ENCODE peak calls at places on chromosomes 4 and X, in five cellular contexts. E, M, B, S and Y are unnamed samples.

GRCh38 chr4:42654606-42655005 is 2.3 kb downstream of the ATP8A1 start:
- DNase-seq in E (no peak), M (no peak), B (no peak), S (peak; percentile 6), Y (no peak)

GRCh38 chrX:1451676-1452496 is 823 bp downstream of the ASMTL start:
- DNase-seq in E (no peak), M (no peak), B (no peak), S (no peak), Y (no peak)

GRCh38 chrX:10197597-10198210 is 40.9 kb downstream of the CLCN4 start:
- DNase-seq in E (no peak), M (no peak), B (no peak), S (no peak), Y (no peak)

GRCh38 chr4:6020633-6021032 is 2.4 kb upstream of the C4orf50 start:
- DNase-seq in E (no peak), M (no peak), B (no peak), S (no peak), Y (no peak)

GRCh38 chr4:39977489-39978377 is at the start of gene PDS5A:
- DNase-seq in E (peak; percentile 56), M (peak; percentile 91), B (peak; percentile 96), S (peak; percentile 81), Y (peak; percentile 98)

GRCh38 chr4:2930135-2930805 is 32.9 kb downstream of the NOP14 start:
- DNase-seq in E (no peak), M (no peak), B (no peak), S (peak; percentile 53), Y (no peak)

GRCh38 chr4:107780665-107781064 is 44.1 kb upstream of the SGMS2 start:
- DNase-seq in E (no peak), M (no peak), B (no peak), S (no peak), Y (no peak)

GRCh38 chr4:180798016-180798574 is 1445.1 kb upstream of the TENM3 start:
- DNase-seq in E (no peak), M (no peak), B (no peak), S (no peak), Y (no peak)

GRCh38 chr4:154741877-154742851 is 1.6 kb upstream of the LRAT start:
- DNase-seq in E (no peak), M (peak; percentile 14), B (no peak), S (no peak), Y (peak; percentile 30)

GRCh38 chrX:46913710-46914109 is 1.5 kb downstream of the JADE3 start:
- DNase-seq in E (no peak), M (no peak), B (no peak), S (peak; percentile 39), Y (peak; percentile 21)

GRCh38 chrX:151912221-151912620 is 468 bp upstream of the MAGEA4 start:
- DNase-seq in E (no peak), M (no peak), B (no peak), S (no peak), Y (no peak)

GRCh38 chr4:22190855-22191254 is 242.3 kb upstream of the KCNIP4 start:
- DNase-seq in E (no peak), M (no peak), B (no peak), S (no peak), Y (no peak)

GRCh38 chr4:3643518-3644433 is 111.6 kb upstream of the LRPAP1 start:
- DNase-seq in E (no peak), M (no peak), B (no peak), S (no peak), Y (no peak)

GRCh38 chr4:83212041-83212851 is 72.4 kb downstream of the COQ2 start:
- DNase-seq in E (peak; percentile 90), M (no peak), B (no peak), S (no peak), Y (no peak)

GRCh38 chr4:3122081-3122563 is 47.6 kb downstream of the HTT start:
- DNase-seq in E (no peak), M (no peak), B (no peak), S (no peak), Y (no peak)

GRCh38 chr4:31366041-31366440 is 645.9 kb downstream of the PCDH7 start:
- DNase-seq in E (no peak), M (no peak), B (no peak), S (no peak), Y (no peak)

GRCh38 chr4:144190009-144190408 is 49.5 kb upstream of the GYPA start:
- DNase-seq in E (no peak), M (no peak), B (no peak), S (no peak), Y (no peak)

GRCh38 chrX:110346681-110347080 is 12.0 kb upstream of the RTL9 start:
- DNase-seq in E (no peak), M (no peak), B (no peak), S (no peak), Y (no peak)

GRCh38 chr4:102815981-102816380 is 11.4 kb downstream of the UBE2D3 start:
- DNase-seq in E (no peak), M (no peak), B (no peak), S (peak; percentile 66), Y (no peak)

GRCh38 chr4:2667428-2667827 is 88.7 kb downstream of the TNIP2 start:
- DNase-seq in E (no peak), M (no peak), B (no peak), S (no peak), Y (no peak)

GRCh38 chr4:140711910-140712309 is 44.3 kb downstream of the TBC1D9 start:
- DNase-seq in E (no peak), M (no peak), B (no peak), S (peak; percentile 57), Y (no peak)

GRCh38 chr4:170990989-170991589 is 822.1 kb upstream of the GALNTL6 start:
- DNase-seq in E (no peak), M (no peak), B (no peak), S (peak; percentile 23), Y (peak; percentile 17)

GRCh38 chr4:103075435-103075893 is 1.1 kb downstream of the SLC9B2 start:
- DNase-seq in E (no peak), M (no peak), B (no peak), S (peak; percentile 96), Y (peak; percentile 26)

GRCh38 chr4:147480891-147481576 is at the start of gene EDNRA:
- DNase-seq in E (no peak), M (no peak), B (no peak), S (no peak), Y (peak; percentile 84)

GRCh38 chr4:2662598-2662997 is 93.5 kb downstream of the TNIP2 start:
- DNase-seq in E (no peak), M (no peak), B (peak; percentile 4), S (no peak), Y (no peak)

GRCh38 chr4:182188622-182189021 is 54.6 kb upstream of the TENM3 start:
- DNase-seq in E (no peak), M (no peak), B (no peak), S (no peak), Y (no peak)

GRCh38 chrX:37653397-37654085 is 32.0 kb upstream of the XK start:
- DNase-seq in E (no peak), M (no peak), B (no peak), S (no peak), Y (no peak)

GRCh38 chrX:37658352-37659030 is 27.1 kb upstream of the XK start:
- DNase-seq in E (no peak), M (no peak), B (no peak), S (no peak), Y (no peak)

GRCh38 chrX:37662181-37662580 is 23.4 kb upstream of the XK start:
- DNase-seq in E (no peak), M (no peak), B (no peak), S (no peak), Y (no peak)

DNA sequence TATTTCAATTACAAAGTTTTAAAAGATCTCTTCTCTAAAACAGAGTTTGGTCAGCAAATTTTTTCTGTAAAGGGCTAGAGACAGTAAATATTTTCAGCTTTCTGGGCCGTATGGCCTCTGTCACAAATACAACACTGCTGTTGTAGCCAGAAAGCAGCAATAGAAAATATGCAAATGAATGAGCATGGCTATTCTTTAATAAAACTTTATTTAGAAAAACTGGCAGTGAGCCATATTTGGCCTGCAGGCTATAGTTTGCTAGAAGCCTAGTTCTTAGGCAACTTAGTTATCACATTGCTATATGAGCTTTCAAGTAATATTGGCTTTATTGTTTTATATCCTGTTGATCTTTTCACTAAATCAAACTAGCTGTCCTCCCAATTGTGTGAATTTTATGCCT is 26.5 kb upstream of the XK start:
- DNase-seq in E (no peak), M (no peak), B (no peak), S (no peak), Y (no peak)
- TF ChIP-seq TAF1 in E (no peak), M (no peak), B (no peak), S (no peak), Y (no peak)

GRCh38 chrX:118577041-118577440 is 81.4 kb downstream of the DOCK11 start:
- DNase-seq in E (no peak), M (no peak), B (no peak), S (peak; percentile 0), Y (no peak)
- TF ChIP-seq TAF1 in E (no peak), M (no peak), B (no peak), S (no peak), Y (no peak)

DNA sequence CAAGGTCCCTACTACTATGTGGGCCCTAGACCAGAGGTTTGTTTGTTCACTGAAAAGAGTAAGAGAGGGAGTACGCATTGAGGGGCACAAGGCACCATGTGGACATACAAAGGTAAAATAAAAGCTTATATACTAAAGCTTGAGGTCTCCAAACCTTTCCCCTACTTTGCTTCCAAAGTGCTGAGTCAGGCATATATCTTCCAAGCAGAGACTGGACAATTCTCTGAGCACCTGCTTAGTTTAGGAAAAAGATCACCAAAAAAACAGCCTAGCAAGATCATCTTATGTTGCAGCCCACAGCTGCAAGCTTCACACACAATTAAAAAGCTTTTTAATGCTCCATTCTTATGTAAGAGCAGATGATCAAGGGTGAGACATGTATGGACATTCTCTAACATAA is 119.5 kb downstream of the WDFY3 start:
- DNase-seq in E (no peak), M (no peak), B (no peak), S (peak; percentile 9), Y (no peak)
- TF ChIP-seq TAF1 in E (no peak), M (no peak), B (no peak), S (no peak), Y (no peak)

DNA sequence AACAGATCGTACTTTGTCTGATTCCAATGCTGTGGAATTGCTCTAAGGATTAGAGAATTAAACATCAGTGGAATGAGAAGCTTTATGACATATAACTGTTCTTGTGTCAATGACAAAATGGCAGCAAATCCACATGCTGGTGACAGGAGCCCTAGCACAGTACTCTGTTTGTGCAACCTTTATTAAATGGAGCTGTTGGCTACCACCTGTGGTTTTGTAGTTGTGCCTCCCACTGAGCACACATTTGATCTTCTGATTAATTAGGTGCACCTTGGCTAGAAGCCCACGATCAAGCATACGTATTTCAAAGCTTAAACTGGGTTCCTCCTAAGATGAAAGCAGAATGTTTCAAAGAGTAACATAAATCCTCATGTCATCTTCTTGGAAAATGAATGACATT is 394.0 kb upstream of the IGFBP7 start:
- DNase-seq in E (no peak), M (no peak), B (no peak), S (no peak), Y (no peak)
- TF ChIP-seq TAF1 in E (no peak), M (no peak), B (no peak), S (no peak), Y (no peak)

GRCh38 chrX:39372126-39372525 is 570.9 kb downstream of the MID1IP1 start:
- DNase-seq in E (no peak), M (no peak), B (no peak), S (no peak), Y (no peak)
- TF ChIP-seq TAF1 in E (no peak), M (no peak), B (no peak), S (no peak), Y (no peak)

GRCh38 chr4:110357521-110357920 is 118.4 kb upstream of the ENPEP start:
- DNase-seq in E (no peak), M (no peak), B (no peak), S (no peak), Y (no peak)
- TF ChIP-seq TAF1 in E (no peak), M (no peak), B (no peak), S (no peak), Y (no peak)